ENCODE peak calls at places on chromosomes 16 and 17, in nine cellular contexts. One of them, this sample, is unnamed. For H3K36me3, the result is how much of the 10 kb centered on the place peaks cover.

GRCh38 chr17:63274156-63274555 is 171.9 kb downstream of the CYB561 start:
- DNase-seq in mammary epithelial cell: no peak
- DNase-seq in PC-3: peak
- DNase-seq in breast epithelium: no peak
- DNase-seq in brain microvascular endothelial cell: peak
- DNase-seq in mucosa of descending colon: no peak
- DNase-seq in left ventricle myocardium inferior: peak
- DNase-seq in esophagus squamous epithelium: no peak
- DNase-seq in upper lobe of right lung: no peak
- DNase-seq in this sample: no peak

GRCh38 chr17:76781056-76781982 is 43.4 kb downstream of the MFSD11 start:
- DNase-seq in mammary epithelial cell: no peak
- DNase-seq in PC-3: no peak
- DNase-seq in breast epithelium: no peak
- DNase-seq in brain microvascular endothelial cell: no peak
- DNase-seq in mucosa of descending colon: no peak
- DNase-seq in left ventricle myocardium inferior: no peak
- DNase-seq in esophagus squamous epithelium: no peak
- DNase-seq in upper lobe of right lung: no peak
- DNase-seq in this sample: no peak

GRCh38 chr17:869067-869466 is 86.9 kb downstream of the MRM3 start:
- DNase-seq in mammary epithelial cell: no peak
- DNase-seq in PC-3: no peak
- DNase-seq in breast epithelium: no peak
- DNase-seq in brain microvascular endothelial cell: peak
- DNase-seq in mucosa of descending colon: no peak
- DNase-seq in left ventricle myocardium inferior: peak
- DNase-seq in esophagus squamous epithelium: no peak
- DNase-seq in upper lobe of right lung: no peak
- DNase-seq in this sample: no peak

GRCh38 chr17:67830440-67830839 is 5.1 kb downstream of the BPTF start:
- DNase-seq in mammary epithelial cell: no peak
- DNase-seq in PC-3: peak
- DNase-seq in breast epithelium: no peak
- DNase-seq in brain microvascular endothelial cell: no peak
- DNase-seq in mucosa of descending colon: no peak
- DNase-seq in left ventricle myocardium inferior: no peak
- DNase-seq in esophagus squamous epithelium: no peak
- DNase-seq in upper lobe of right lung: no peak
- DNase-seq in this sample: no peak

GRCh38 chr17:40124279-40125141 is 2.7 kb downstream of the MSL1 start:
- DNase-seq in mammary epithelial cell: peak
- DNase-seq in PC-3: peak
- DNase-seq in breast epithelium: no peak
- DNase-seq in brain microvascular endothelial cell: no peak
- DNase-seq in mucosa of descending colon: no peak
- DNase-seq in left ventricle myocardium inferior: no peak
- DNase-seq in esophagus squamous epithelium: no peak
- DNase-seq in upper lobe of right lung: no peak
- DNase-seq in this sample: no peak

GRCh38 chr17:6627019-6627418 is 13.5 kb downstream of the KIAA0753 start:
- DNase-seq in mammary epithelial cell: no peak
- DNase-seq in PC-3: peak
- DNase-seq in breast epithelium: no peak
- DNase-seq in brain microvascular endothelial cell: no peak
- DNase-seq in mucosa of descending colon: no peak
- DNase-seq in left ventricle myocardium inferior: no peak
- DNase-seq in esophagus squamous epithelium: no peak
- DNase-seq in upper lobe of right lung: no peak
- DNase-seq in this sample: no peak

GRCh38 chr17:37067555-37068111 is 118.9 kb downstream of the AATF start:
- DNase-seq in mammary epithelial cell: peak
- DNase-seq in PC-3: peak
- DNase-seq in breast epithelium: peak
- DNase-seq in brain microvascular endothelial cell: peak
- DNase-seq in mucosa of descending colon: peak
- DNase-seq in left ventricle myocardium inferior: peak
- DNase-seq in esophagus squamous epithelium: no peak
- DNase-seq in upper lobe of right lung: no peak
- DNase-seq in this sample: peak

GRCh38 chr16:27240948-27241531 is 27.5 kb downstream of the NSMCE1 start:
- DNase-seq in mammary epithelial cell: no peak
- DNase-seq in PC-3: peak
- DNase-seq in breast epithelium: no peak
- DNase-seq in brain microvascular endothelial cell: peak
- DNase-seq in mucosa of descending colon: no peak
- DNase-seq in left ventricle myocardium inferior: no peak
- DNase-seq in esophagus squamous epithelium: no peak
- DNase-seq in upper lobe of right lung: peak
- DNase-seq in this sample: peak

GRCh38 chr16:67026570-67026969 is 2.4 kb upstream of the CBFB start:
- DNase-seq in mammary epithelial cell: no peak
- DNase-seq in PC-3: no peak
- DNase-seq in breast epithelium: no peak
- DNase-seq in brain microvascular endothelial cell: no peak
- DNase-seq in mucosa of descending colon: no peak
- DNase-seq in left ventricle myocardium inferior: no peak
- DNase-seq in esophagus squamous epithelium: no peak
- DNase-seq in upper lobe of right lung: peak
- DNase-seq in this sample: no peak

GRCh38 chr16:86974120-86974519 is 343.1 kb downstream of the C16orf95 start:
- DNase-seq in mammary epithelial cell: no peak
- DNase-seq in PC-3: no peak
- DNase-seq in breast epithelium: no peak
- DNase-seq in brain microvascular endothelial cell: no peak
- DNase-seq in mucosa of descending colon: no peak
- DNase-seq in left ventricle myocardium inferior: no peak
- DNase-seq in esophagus squamous epithelium: no peak
- DNase-seq in upper lobe of right lung: peak
- DNase-seq in this sample: no peak

GRCh38 chr17:35889818-35890773 is 9.9 kb upstream of the CCL5 start:
- DNase-seq in mammary epithelial cell: peak
- DNase-seq in PC-3: no peak
- DNase-seq in breast epithelium: no peak
- DNase-seq in brain microvascular endothelial cell: peak
- DNase-seq in mucosa of descending colon: no peak
- DNase-seq in left ventricle myocardium inferior: no peak
- DNase-seq in esophagus squamous epithelium: no peak
- DNase-seq in upper lobe of right lung: no peak
- DNase-seq in this sample: peak

GRCh38 chr16:81841709-81842108 is 62.6 kb downstream of the PLCG2 start:
- DNase-seq in mammary epithelial cell: no peak
- DNase-seq in PC-3: no peak
- DNase-seq in breast epithelium: no peak
- DNase-seq in brain microvascular endothelial cell: no peak
- DNase-seq in mucosa of descending colon: no peak
- DNase-seq in left ventricle myocardium inferior: no peak
- DNase-seq in esophagus squamous epithelium: no peak
- DNase-seq in upper lobe of right lung: no peak
- DNase-seq in this sample: no peak

GRCh38 chr17:82239401-82239925 is 10.6 kb downstream of the SLC16A3 start:
- DNase-seq in mammary epithelial cell: no peak
- DNase-seq in PC-3: no peak
- DNase-seq in breast epithelium: no peak
- DNase-seq in brain microvascular endothelial cell: no peak
- DNase-seq in mucosa of descending colon: peak
- DNase-seq in left ventricle myocardium inferior: no peak
- DNase-seq in esophagus squamous epithelium: no peak
- DNase-seq in upper lobe of right lung: no peak
- DNase-seq in this sample: no peak

GRCh38 chr16:89829630-89830437 is 1.6 kb downstream of the SPIRE2 start:
- DNase-seq in mammary epithelial cell: no peak
- DNase-seq in PC-3: no peak
- DNase-seq in breast epithelium: no peak
- DNase-seq in brain microvascular endothelial cell: no peak
- DNase-seq in mucosa of descending colon: peak
- DNase-seq in left ventricle myocardium inferior: no peak
- DNase-seq in esophagus squamous epithelium: no peak
- DNase-seq in upper lobe of right lung: no peak
- DNase-seq in this sample: no peak

GRCh38 chr16:31488630-31489564 is 6.0 kb downstream of the SLC5A2 start:
- DNase-seq in mammary epithelial cell: no peak
- DNase-seq in PC-3: no peak
- DNase-seq in breast epithelium: no peak
- DNase-seq in brain microvascular endothelial cell: no peak
- DNase-seq in mucosa of descending colon: peak
- DNase-seq in left ventricle myocardium inferior: no peak
- DNase-seq in esophagus squamous epithelium: no peak
- DNase-seq in upper lobe of right lung: no peak
- DNase-seq in this sample: no peak

GRCh38 chr16:46757339-46758050 is 9.4 kb upstream of the MYLK3 start:
- DNase-seq in mammary epithelial cell: no peak
- DNase-seq in PC-3: peak
- DNase-seq in breast epithelium: no peak
- DNase-seq in brain microvascular endothelial cell: no peak
- DNase-seq in mucosa of descending colon: no peak
- DNase-seq in left ventricle myocardium inferior: peak
- DNase-seq in esophagus squamous epithelium: no peak
- DNase-seq in upper lobe of right lung: no peak
- DNase-seq in this sample: no peak

GRCh38 chr17:34578016-34578415 is 1.4 kb upstream of the TMEM132E start:
- DNase-seq in mammary epithelial cell: no peak
- DNase-seq in PC-3: no peak
- DNase-seq in breast epithelium: peak
- DNase-seq in brain microvascular endothelial cell: no peak
- DNase-seq in mucosa of descending colon: no peak
- DNase-seq in left ventricle myocardium inferior: no peak
- DNase-seq in esophagus squamous epithelium: no peak
- DNase-seq in upper lobe of right lung: peak
- DNase-seq in this sample: no peak

DNA sequence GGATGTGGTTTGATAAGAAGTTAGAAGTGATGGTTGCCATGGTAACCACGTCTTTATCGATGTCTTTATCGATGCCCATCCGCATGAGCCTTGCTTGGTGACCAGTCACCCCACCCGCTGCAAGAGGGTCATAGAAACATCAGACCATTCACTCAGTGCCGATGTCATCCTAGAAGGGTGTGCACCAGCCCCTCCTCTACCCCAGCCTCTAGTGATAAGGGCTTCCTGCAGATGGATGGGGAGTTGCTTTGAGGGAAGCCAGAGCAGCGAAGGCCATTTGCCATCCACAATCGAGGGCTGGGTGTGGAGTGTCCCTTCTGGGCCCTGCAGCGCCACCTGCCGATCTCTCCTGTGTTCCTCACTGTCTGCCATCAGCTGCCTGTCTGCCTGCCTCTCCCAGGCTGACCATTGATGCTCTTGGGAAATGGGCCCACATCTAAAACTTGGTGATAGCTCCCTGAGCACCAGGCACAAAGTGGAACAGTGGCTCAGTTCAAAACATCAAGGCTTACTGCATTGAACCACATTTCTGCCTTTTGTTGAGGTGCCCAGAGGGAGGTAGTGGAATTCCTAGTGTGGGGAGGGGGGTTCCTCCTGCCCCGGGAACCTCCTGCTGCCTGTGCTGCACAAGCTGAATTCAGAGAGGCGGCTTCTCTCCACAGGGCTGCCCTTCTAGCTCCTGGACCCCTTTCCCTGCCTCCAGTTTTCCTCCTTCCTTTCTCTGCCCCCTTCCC is 8.9 kb downstream of the CALB2 start:
- DNase-seq in mammary epithelial cell: peak
- DNase-seq in PC-3: peak
- DNase-seq in breast epithelium: no peak
- DNase-seq in brain microvascular endothelial cell: peak
- DNase-seq in mucosa of descending colon: no peak
- DNase-seq in left ventricle myocardium inferior: no peak
- DNase-seq in esophagus squamous epithelium: no peak
- DNase-seq in upper lobe of right lung: peak
- DNase-seq in this sample: no peak
- TF ChIP-seq CTCF in mammary epithelial cell: peak
- TF ChIP-seq CTCF in PC-3: peak
- TF ChIP-seq CTCF in breast epithelium: no peak
- TF ChIP-seq CTCF in brain microvascular endothelial cell: peak
- TF ChIP-seq CTCF in mucosa of descending colon: peak
- TF ChIP-seq CTCF in left ventricle myocardium inferior: peak
- TF ChIP-seq CTCF in esophagus squamous epithelium: no peak
- TF ChIP-seq CTCF in upper lobe of right lung: peak
- TF ChIP-seq CTCF in this sample: peak

DNA sequence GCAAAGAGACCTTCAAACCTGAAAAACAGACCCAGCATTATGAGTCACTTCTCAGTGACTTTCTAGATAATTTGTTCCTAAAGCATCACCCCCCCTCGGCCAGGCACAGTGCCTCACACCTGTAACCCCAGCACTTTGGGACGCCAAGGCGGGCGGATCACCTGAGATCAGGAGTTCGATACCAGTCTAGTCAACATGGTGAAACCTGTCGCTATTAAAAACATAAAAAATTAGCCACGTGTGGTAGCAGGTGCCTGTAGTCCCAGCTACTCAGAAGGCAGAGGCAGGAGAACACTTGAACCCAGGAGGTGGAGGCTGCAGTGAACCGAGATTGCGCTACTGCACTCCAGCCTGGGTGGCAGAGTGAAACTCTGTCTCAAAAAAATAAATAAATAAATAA is 24.3 kb upstream of the RNPS1 start:
- DNase-seq in mammary epithelial cell: no peak
- DNase-seq in PC-3: no peak
- DNase-seq in breast epithelium: no peak
- DNase-seq in brain microvascular endothelial cell: no peak
- DNase-seq in mucosa of descending colon: no peak
- DNase-seq in left ventricle myocardium inferior: no peak
- DNase-seq in esophagus squamous epithelium: no peak
- DNase-seq in upper lobe of right lung: no peak
- DNase-seq in this sample: no peak
- H3K36me3 ChIP-seq in mammary epithelial cell: under half
- H3K36me3 ChIP-seq in PC-3: under half
- H3K36me3 ChIP-seq in breast epithelium: under half
- H3K36me3 ChIP-seq in brain microvascular endothelial cell: under half
- H3K36me3 ChIP-seq in mucosa of descending colon: under half
- H3K36me3 ChIP-seq in left ventricle myocardium inferior: half or more
- H3K36me3 ChIP-seq in esophagus squamous epithelium: under half
- H3K36me3 ChIP-seq in upper lobe of right lung: half or more
- H3K36me3 ChIP-seq in this sample: under half

DNA sequence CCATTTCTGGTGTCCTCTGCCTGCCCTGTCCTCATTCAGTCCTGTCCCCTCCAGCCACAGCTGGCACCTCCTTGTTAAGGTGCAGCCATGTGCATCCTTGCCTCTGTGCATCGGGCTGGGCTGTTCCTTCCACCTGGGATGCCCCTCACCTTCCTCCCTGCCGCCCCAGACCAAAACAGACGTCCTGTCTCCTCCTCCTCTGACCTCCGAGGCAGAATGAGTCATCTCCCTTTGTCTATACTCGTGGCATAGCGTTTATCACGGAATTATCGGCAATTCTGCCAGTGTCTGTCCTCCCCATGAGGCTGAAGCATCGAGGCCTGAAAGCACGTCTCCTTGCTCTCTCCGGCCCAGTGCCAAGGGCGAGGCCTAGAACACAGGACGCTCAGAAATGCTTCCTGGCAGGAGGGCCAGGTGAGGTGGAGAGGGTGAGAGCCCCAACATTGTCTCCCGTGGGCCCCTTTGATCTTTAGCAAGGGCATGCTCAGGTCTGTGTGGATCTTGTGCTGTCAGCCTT is 4.6 kb downstream of the RAI1 start:
- DNase-seq in mammary epithelial cell: peak
- DNase-seq in PC-3: peak
- DNase-seq in breast epithelium: no peak
- DNase-seq in brain microvascular endothelial cell: peak
- DNase-seq in mucosa of descending colon: peak
- DNase-seq in left ventricle myocardium inferior: no peak
- DNase-seq in esophagus squamous epithelium: no peak
- DNase-seq in upper lobe of right lung: peak
- DNase-seq in this sample: no peak
- H3K4me3 ChIP-seq in mammary epithelial cell: no peak
- H3K4me3 ChIP-seq in PC-3: peak
- H3K4me3 ChIP-seq in breast epithelium: no peak
- H3K4me3 ChIP-seq in brain microvascular endothelial cell: peak
- H3K4me3 ChIP-seq in mucosa of descending colon: no peak
- H3K4me3 ChIP-seq in left ventricle myocardium inferior: peak
- H3K4me3 ChIP-seq in esophagus squamous epithelium: peak
- H3K4me3 ChIP-seq in upper lobe of right lung: no peak
- H3K4me3 ChIP-seq in this sample: peak

GRCh38 chr17:61486135-61487120 is 34.2 kb downstream of the TBX4 start:
- DNase-seq in mammary epithelial cell: no peak
- DNase-seq in PC-3: no peak
- DNase-seq in breast epithelium: no peak
- DNase-seq in brain microvascular endothelial cell: no peak
- DNase-seq in mucosa of descending colon: no peak
- DNase-seq in left ventricle myocardium inferior: no peak
- DNase-seq in esophagus squamous epithelium: no peak
- DNase-seq in upper lobe of right lung: no peak
- DNase-seq in this sample: no peak
- TF ChIP-seq CTCF in mammary epithelial cell: no peak
- TF ChIP-seq CTCF in PC-3: no peak
- TF ChIP-seq CTCF in breast epithelium: no peak
- TF ChIP-seq CTCF in brain microvascular endothelial cell: no peak
- TF ChIP-seq CTCF in mucosa of descending colon: no peak
- TF ChIP-seq CTCF in left ventricle myocardium inferior: no peak
- TF ChIP-seq CTCF in esophagus squamous epithelium: no peak
- TF ChIP-seq CTCF in upper lobe of right lung: no peak
- TF ChIP-seq CTCF in this sample: peak

This sample was measured in BJ.